ENCODE peak calls at places on chromosomes 1 and 21, in eight cellular contexts. One of them, this sample, is unnamed. For H3K27me3, the result is how much of the 10 kb centered on the place peaks cover.

GRCh38 chr1:32817815-32818786 is 648 bp downstream of the S100PBP start:
- DNase-seq in neural progenitor cell: peak
- DNase-seq in fibroblast of lung: peak
- DNase-seq in heart right ventricle: peak
- DNase-seq in right lobe of liver: peak
- DNase-seq in uterus: peak
- DNase-seq in dorsolateral prefrontal cortex: peak
- DNase-seq in tibial nerve: peak
- DNase-seq in this sample: peak

GRCh38 chr1:47592296-47592975 is 154.6 kb downstream of the FOXD2 start:
- DNase-seq in dorsolateral prefrontal cortex: no peak
- DNase-seq in heart right ventricle: no peak
- DNase-seq in fibroblast of lung: no peak
- DNase-seq in neural progenitor cell: no peak
- DNase-seq in tibial nerve: no peak
- DNase-seq in right lobe of liver: peak
- DNase-seq in uterus: no peak
- DNase-seq in this sample: no peak

GRCh38 chr1:248862695-248863010 is 3.8 kb upstream of the ZNF692 start:
- DNase-seq in tibial nerve: no peak
- DNase-seq in dorsolateral prefrontal cortex: no peak
- DNase-seq in uterus: no peak
- DNase-seq in fibroblast of lung: no peak
- DNase-seq in heart right ventricle: no peak
- DNase-seq in right lobe of liver: no peak
- DNase-seq in neural progenitor cell: no peak
- DNase-seq in this sample: no peak

GRCh38 chr1:192620096-192620495 is 15.9 kb upstream of the RGS13 start:
- DNase-seq in right lobe of liver: no peak
- DNase-seq in neural progenitor cell: no peak
- DNase-seq in fibroblast of lung: no peak
- DNase-seq in heart right ventricle: no peak
- DNase-seq in uterus: no peak
- DNase-seq in dorsolateral prefrontal cortex: no peak
- DNase-seq in tibial nerve: no peak
- DNase-seq in this sample: no peak

GRCh38 chr1:243260221-243260880 is 4.5 kb downstream of the SDCCAG8 start:
- DNase-seq in fibroblast of lung: no peak
- DNase-seq in tibial nerve: no peak
- DNase-seq in heart right ventricle: no peak
- DNase-seq in right lobe of liver: no peak
- DNase-seq in dorsolateral prefrontal cortex: no peak
- DNase-seq in neural progenitor cell: no peak
- DNase-seq in uterus: no peak
- DNase-seq in this sample: no peak

GRCh38 chr1:16980473-16981268 is at the start of gene MFAP2:
- DNase-seq in neural progenitor cell: peak
- DNase-seq in fibroblast of lung: no peak
- DNase-seq in uterus: no peak
- DNase-seq in tibial nerve: no peak
- DNase-seq in dorsolateral prefrontal cortex: no peak
- DNase-seq in heart right ventricle: no peak
- DNase-seq in right lobe of liver: no peak
- DNase-seq in this sample: no peak

GRCh38 chr1:62687903-62688686 is at the start of gene DOCK7:
- DNase-seq in right lobe of liver: peak
- DNase-seq in uterus: peak
- DNase-seq in tibial nerve: peak
- DNase-seq in dorsolateral prefrontal cortex: peak
- DNase-seq in neural progenitor cell: peak
- DNase-seq in heart right ventricle: peak
- DNase-seq in fibroblast of lung: peak
- DNase-seq in this sample: peak

GRCh38 chr1:89350298-89350697 is 13.6 kb upstream of the GBP6 start:
- DNase-seq in uterus: no peak
- DNase-seq in dorsolateral prefrontal cortex: no peak
- DNase-seq in heart right ventricle: no peak
- DNase-seq in fibroblast of lung: no peak
- DNase-seq in tibial nerve: no peak
- DNase-seq in neural progenitor cell: no peak
- DNase-seq in right lobe of liver: no peak
- DNase-seq in this sample: no peak

GRCh38 chr1:15099441-15100137 is 54.0 kb upstream of the TMEM51 start:
- DNase-seq in uterus: no peak
- DNase-seq in right lobe of liver: no peak
- DNase-seq in neural progenitor cell: no peak
- DNase-seq in fibroblast of lung: no peak
- DNase-seq in tibial nerve: no peak
- DNase-seq in dorsolateral prefrontal cortex: no peak
- DNase-seq in heart right ventricle: no peak
- DNase-seq in this sample: no peak

DNA sequence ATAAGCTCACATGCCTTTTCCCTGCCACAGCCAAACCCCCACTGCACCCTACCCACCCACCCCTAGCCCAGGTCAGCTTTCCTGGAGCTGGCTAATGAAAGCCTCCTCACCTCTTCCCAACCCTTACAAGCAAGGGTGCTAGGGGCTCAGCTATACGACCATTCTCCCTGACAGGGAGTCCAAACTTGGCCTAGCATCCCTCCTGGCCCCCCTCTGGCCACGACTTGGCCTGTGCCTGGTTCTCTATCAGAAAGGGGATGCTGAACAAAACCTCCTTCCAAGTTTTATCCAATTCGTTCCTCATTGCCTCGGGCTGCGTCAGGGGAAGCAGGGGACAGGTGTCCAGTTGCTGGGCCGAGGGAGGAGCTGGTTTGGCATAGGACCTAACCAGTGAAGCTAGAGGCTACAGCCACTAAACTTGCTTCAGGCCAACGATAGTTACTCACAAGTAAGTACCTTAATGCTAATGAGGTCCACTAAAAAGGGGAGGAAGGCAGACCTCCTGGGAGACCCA is 8.6 kb downstream of the TMEM81 start:
- DNase-seq in fibroblast of lung: no peak
- DNase-seq in tibial nerve: no peak
- DNase-seq in dorsolateral prefrontal cortex: no peak
- DNase-seq in neural progenitor cell: no peak
- DNase-seq in right lobe of liver: no peak
- DNase-seq in uterus: no peak
- DNase-seq in heart right ventricle: no peak
- DNase-seq in this sample: no peak
- H3K27ac ChIP-seq in fibroblast of lung: no peak
- H3K27ac ChIP-seq in tibial nerve: no peak
- H3K27ac ChIP-seq in dorsolateral prefrontal cortex: peak
- H3K27ac ChIP-seq in neural progenitor cell: no peak
- H3K27ac ChIP-seq in right lobe of liver: no peak
- H3K27ac ChIP-seq in uterus: no peak
- H3K27ac ChIP-seq in heart right ventricle: no peak
- H3K27ac ChIP-seq in this sample: no peak

DNA sequence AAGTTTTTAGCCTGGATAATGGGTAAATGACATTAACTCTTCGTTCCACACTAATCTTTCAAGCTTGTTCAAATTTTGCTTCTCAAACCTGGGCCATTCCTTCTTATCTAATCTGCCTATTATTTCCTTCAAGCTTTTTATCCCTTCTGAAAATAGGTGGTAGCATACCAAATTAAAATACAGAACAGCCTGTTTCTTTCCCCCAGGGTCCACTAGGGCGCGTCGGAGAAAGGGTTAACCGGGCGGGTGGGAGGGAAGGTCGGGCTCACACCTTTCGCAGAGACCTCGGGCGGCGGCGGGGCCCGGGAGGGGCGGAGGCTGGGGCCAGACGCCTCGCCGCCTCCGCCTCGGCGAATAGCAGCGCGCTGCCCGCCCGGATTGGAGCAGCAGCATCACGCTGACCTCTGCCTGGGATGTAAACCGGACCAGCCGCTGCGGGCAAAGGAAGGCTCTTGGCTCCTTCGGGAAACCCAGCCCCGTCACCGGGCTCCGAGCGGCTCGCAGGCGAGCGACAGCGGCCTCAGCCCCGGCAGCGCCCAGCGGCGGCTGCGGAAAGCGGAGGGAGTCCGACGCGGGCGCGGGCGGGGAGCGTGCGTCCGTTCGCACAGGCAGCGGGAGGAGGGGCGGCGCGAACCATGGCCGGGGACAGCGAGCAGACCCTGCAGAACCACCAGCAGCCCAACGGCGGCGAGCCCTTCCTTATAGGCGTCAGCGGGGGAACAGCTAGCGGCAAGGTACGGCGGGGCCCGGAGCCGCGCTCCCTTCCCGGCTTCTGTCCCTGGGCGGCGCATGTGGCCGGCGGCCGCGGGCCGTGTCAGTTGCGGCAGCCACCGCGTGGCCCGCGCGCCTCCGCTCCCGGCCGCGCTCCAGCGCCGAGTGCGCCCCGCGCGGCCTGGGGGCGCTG is at the start of gene UCK2:
- DNase-seq in dorsolateral prefrontal cortex: peak
- DNase-seq in fibroblast of lung: peak
- DNase-seq in tibial nerve: peak
- DNase-seq in uterus: peak
- DNase-seq in heart right ventricle: peak
- DNase-seq in neural progenitor cell: peak
- DNase-seq in right lobe of liver: peak
- DNase-seq in this sample: peak
- TF ChIP-seq CTCF in dorsolateral prefrontal cortex: no peak
- TF ChIP-seq CTCF in fibroblast of lung: no peak
- TF ChIP-seq CTCF in tibial nerve: peak
- TF ChIP-seq CTCF in uterus: no peak
- TF ChIP-seq CTCF in heart right ventricle: peak
- TF ChIP-seq CTCF in neural progenitor cell: peak
- TF ChIP-seq CTCF in right lobe of liver: no peak
- TF ChIP-seq CTCF in this sample: no peak

DNA sequence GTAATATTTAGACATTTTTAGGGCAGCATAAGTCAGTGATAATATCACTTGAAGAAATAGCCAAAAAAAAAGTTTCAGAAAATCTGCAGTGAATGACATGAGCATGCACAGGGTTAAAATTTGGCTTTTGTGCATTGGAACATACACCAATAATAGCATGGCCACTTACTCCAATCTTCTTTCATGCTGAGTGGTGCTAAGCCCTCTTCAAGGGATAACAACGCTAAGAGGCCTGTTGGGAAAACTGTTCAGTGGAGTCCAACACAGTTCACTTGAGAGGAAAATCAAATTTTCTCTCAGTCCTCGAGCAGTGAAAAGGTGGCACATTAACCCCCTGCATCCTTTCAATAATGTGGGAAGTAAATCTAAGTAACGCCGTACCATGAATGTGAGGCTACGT is 264.7 kb downstream of the SPATA17 start:
- DNase-seq in fibroblast of lung: no peak
- DNase-seq in heart right ventricle: no peak
- DNase-seq in dorsolateral prefrontal cortex: no peak
- DNase-seq in neural progenitor cell: peak
- DNase-seq in right lobe of liver: no peak
- DNase-seq in uterus: no peak
- DNase-seq in tibial nerve: no peak
- DNase-seq in this sample: no peak
- H3K27me3 ChIP-seq in fibroblast of lung: under half
- H3K27me3 ChIP-seq in heart right ventricle: under half
- H3K27me3 ChIP-seq in dorsolateral prefrontal cortex: under half
- H3K27me3 ChIP-seq in neural progenitor cell: under half
- H3K27me3 ChIP-seq in right lobe of liver: under half
- H3K27me3 ChIP-seq in uterus: under half
- H3K27me3 ChIP-seq in tibial nerve: under half
- H3K27me3 ChIP-seq in this sample: under half

DNA sequence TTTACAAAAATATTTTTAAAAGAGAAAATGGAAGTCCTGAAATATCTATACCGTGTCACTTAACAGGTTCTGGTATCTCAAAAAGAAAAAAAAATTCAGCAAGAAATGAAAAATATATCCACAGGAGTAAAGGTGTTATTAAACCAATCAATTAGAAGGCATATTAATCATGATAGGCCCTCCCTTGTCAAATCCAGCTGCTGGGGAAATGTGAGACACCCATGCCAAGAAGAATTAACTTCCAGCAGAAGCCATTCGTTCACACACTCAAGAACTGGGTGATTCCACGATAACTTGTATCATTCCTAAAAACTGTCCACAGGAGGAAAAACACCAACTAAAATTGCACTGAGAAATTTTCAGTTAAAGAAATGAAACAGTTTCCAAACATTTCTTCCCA is 57.6 kb downstream of the APP start:
- DNase-seq in tibial nerve: no peak
- DNase-seq in neural progenitor cell: no peak
- DNase-seq in fibroblast of lung: no peak
- DNase-seq in dorsolateral prefrontal cortex: no peak
- DNase-seq in uterus: no peak
- DNase-seq in heart right ventricle: no peak
- DNase-seq in right lobe of liver: no peak
- DNase-seq in this sample: no peak
- H3K27ac ChIP-seq in tibial nerve: no peak
- H3K27ac ChIP-seq in neural progenitor cell: no peak
- H3K27ac ChIP-seq in fibroblast of lung: no peak
- H3K27ac ChIP-seq in dorsolateral prefrontal cortex: peak
- H3K27ac ChIP-seq in uterus: no peak
- H3K27ac ChIP-seq in heart right ventricle: peak
- H3K27ac ChIP-seq in right lobe of liver: no peak
- H3K27ac ChIP-seq in this sample: peak

DNA sequence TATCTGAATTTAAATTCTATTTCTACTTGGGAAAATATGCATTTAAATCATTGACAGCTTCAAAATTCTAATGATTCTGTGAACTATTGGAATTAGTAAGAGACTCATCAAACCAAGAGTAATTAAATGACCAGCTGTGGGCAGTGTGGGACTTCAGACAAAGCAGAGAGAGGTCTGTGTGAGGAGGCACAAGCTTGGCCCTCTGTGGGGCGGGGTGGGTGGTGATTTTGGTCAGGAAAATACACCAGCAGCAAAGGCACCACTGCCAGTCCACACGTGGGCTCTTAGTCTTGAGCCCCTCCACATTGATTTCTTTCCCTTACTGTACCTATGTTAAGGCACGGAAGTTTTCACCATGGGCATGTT is 39.2 kb upstream of the RAB4A start:
- DNase-seq in uterus: no peak
- DNase-seq in dorsolateral prefrontal cortex: no peak
- DNase-seq in fibroblast of lung: no peak
- DNase-seq in neural progenitor cell: no peak
- DNase-seq in tibial nerve: no peak
- DNase-seq in heart right ventricle: no peak
- DNase-seq in right lobe of liver: no peak
- DNase-seq in this sample: no peak
- TF ChIP-seq CTCF in uterus: no peak
- TF ChIP-seq CTCF in dorsolateral prefrontal cortex: peak
- TF ChIP-seq CTCF in fibroblast of lung: no peak
- TF ChIP-seq CTCF in neural progenitor cell: no peak
- TF ChIP-seq CTCF in tibial nerve: no peak
- TF ChIP-seq CTCF in heart right ventricle: no peak
- TF ChIP-seq CTCF in right lobe of liver: no peak
- TF ChIP-seq CTCF in this sample: no peak

GRCh38 chr1:92480813-92481597 is 5.7 kb downstream of the GFI1 start:
- DNase-seq in heart right ventricle: no peak
- DNase-seq in neural progenitor cell: peak
- DNase-seq in tibial nerve: no peak
- DNase-seq in dorsolateral prefrontal cortex: no peak
- DNase-seq in uterus: no peak
- DNase-seq in right lobe of liver: no peak
- DNase-seq in fibroblast of lung: no peak
- DNase-seq in this sample: peak
- H3K27me3 ChIP-seq in heart right ventricle: half or more
- H3K27me3 ChIP-seq in neural progenitor cell: half or more
- H3K27me3 ChIP-seq in tibial nerve: half or more
- H3K27me3 ChIP-seq in dorsolateral prefrontal cortex: half or more
- H3K27me3 ChIP-seq in uterus: under half
- H3K27me3 ChIP-seq in right lobe of liver: under half
- H3K27me3 ChIP-seq in fibroblast of lung: half or more
- H3K27me3 ChIP-seq in this sample: under half